ENCODE peak calls at places on chromosomes 5 and 9, in eight cellular contexts. U is H9; Y is tibial artery; V is A549; B is kidney epithelial cell; W is glutamatergic neuron; Z is CD8-positive, alpha-beta T cell; A is GM12865. D is an unnamed sample.
A peak's percentile ranks its signal among the peaks of the same experiment; 100 is the strongest.

GRCh38 chr9:133991211-133991921 is 758 bp downstream of the VAV2 start:
- DNase-seq in B (no peak), A (no peak), V (no peak), Z (no peak), W (no peak), Y (no peak), U (no peak), D (peak; percentile 23)

GRCh38 chr9:133048595-133048994 is 13.2 kb upstream of the CEL start:
- DNase-seq in A (peak; percentile 34), B (no peak), U (peak; percentile 52), Z (peak; percentile 26), Y (no peak), V (peak; percentile 35), W (peak; percentile 43), D (no peak)

GRCh38 chr5:42268630-42269029 is 154.6 kb upstream of the GHR start:
- DNase-seq in W (no peak), B (no peak), Z (no peak), Y (no peak), V (no peak), A (no peak), U (no peak), D (no peak)

GRCh38 chr5:74130141-74130897 is 504.3 kb downstream of the ARHGEF28 start:
- DNase-seq in U (no peak), Y (no peak), Z (no peak), B (no peak), V (no peak), W (no peak), A (no peak), D (no peak)

GRCh38 chr5:109917966-109918365 is 228.2 kb downstream of the MAN2A1 start:
- DNase-seq in W (no peak), Y (no peak), Z (no peak), B (no peak), A (no peak), V (no peak), U (no peak), D (no peak)

GRCh38 chr9:127140181-127140580 is 17.7 kb upstream of the ANGPTL2 start:
- DNase-seq in U (no peak), W (no peak), Y (no peak), A (no peak), B (no peak), V (no peak), Z (no peak), D (no peak)

GRCh38 chr9:82810902-82811301 is 252.0 kb downstream of the RASEF start:
- DNase-seq in V (peak; percentile 52), A (no peak), W (no peak), B (peak; percentile 82), U (peak; percentile 92), Y (no peak), Z (no peak), D (no peak)

GRCh38 chr9:19127881-19128719 is 808 bp upstream of the PLIN2 start:
- DNase-seq in Y (no peak), Z (peak; percentile 15), V (peak; percentile 29), W (peak; percentile 38), B (no peak), A (peak; percentile 66), U (peak; percentile 54), D (peak; percentile 19)

GRCh38 chr5:75438722-75439121 is 72.7 kb downstream of the CERT1 start:
- DNase-seq in W (no peak), A (no peak), V (no peak), Y (no peak), Z (no peak), U (no peak), B (no peak), D (no peak)

GRCh38 chr9:98345011-98345410 is 89.6 kb upstream of the TBC1D2 start:
- DNase-seq in V (no peak), W (no peak), U (no peak), Z (no peak), B (no peak), Y (no peak), A (no peak), D (no peak)

GRCh38 chr9:130675396-130675795 is 11.0 kb downstream of the PRDM12 start:
- DNase-seq in W (no peak), Y (no peak), A (no peak), V (no peak), B (no peak), U (no peak), Z (no peak), D (no peak)

GRCh38 chr9:106758911-106759310 is 104.1 kb upstream of the ZNF462 start:
- DNase-seq in V (no peak), B (no peak), U (no peak), A (peak; percentile 46), W (no peak), Y (no peak), Z (no peak), D (no peak)

GRCh38 chr5:131810510-131811249 is 13.9 kb upstream of the FNIP1 start:
- DNase-seq in Y (no peak), A (peak; percentile 53), B (no peak), U (no peak), Z (no peak), W (no peak), V (peak; percentile 11), D (peak; percentile 10)

GRCh38 chr5:83299353-83299752 is 172.2 kb upstream of the VCAN start:
- DNase-seq in A (no peak), V (no peak), Z (no peak), B (no peak), W (no peak), U (no peak), Y (no peak), D (no peak)

GRCh38 chr5:132180134-132180745 is 47.4 kb downstream of the P4HA2 start:
- DNase-seq in Y (no peak), B (peak; percentile 16), U (no peak), V (peak; percentile 54), W (no peak), A (peak; percentile 41), Z (no peak), D (peak; percentile 26)

GRCh38 chr9:124506433-124506832 is 766 bp downstream of the NR5A1 start:
- DNase-seq in W (no peak), Z (no peak), A (no peak), Y (no peak), V (no peak), B (no peak), U (no peak), D (no peak)

GRCh38 chr9:133485531-133486260 is 6.8 kb upstream of the SLC2A6 start:
- DNase-seq in W (peak; percentile 20), V (peak; percentile 37), Y (no peak), Z (no peak), B (no peak), A (peak; percentile 58), U (no peak), D (no peak)

GRCh38 chr5:158414780-158415179 is 555.8 kb upstream of the CLINT1 start:
- DNase-seq in V (peak; percentile 16), U (no peak), Z (no peak), B (peak; percentile 77), W (no peak), A (no peak), Y (no peak), D (no peak)

GRCh38 chr5:10111575-10111974 is 138.1 kb downstream of the ATPSCKMT start:
- DNase-seq in U (peak; percentile 77), Y (no peak), W (peak; percentile 46), A (no peak), Z (no peak), V (peak; percentile 35), B (no peak), D (peak; percentile 47)

GRCh38 chr9:22357016-22357415 is 89.6 kb upstream of the DMRTA1 start:
- DNase-seq in Y (no peak), W (no peak), A (no peak), B (no peak), V (no peak), Z (no peak), U (no peak), D (no peak)

GRCh38 chr9:87085073-87085472 is 137.8 kb upstream of the GAS1 start:
- DNase-seq in Y (no peak), B (no peak), V (no peak), U (no peak), A (no peak), Z (no peak), W (no peak), D (no peak)

GRCh38 chr9:91533382-91533781 is 109.8 kb upstream of the NFIL3 start:
- DNase-seq in A (no peak), W (no peak), U (no peak), Y (no peak), V (no peak), B (no peak), Z (no peak), D (no peak)

GRCh38 chr9:76136986-76137385 is 246.5 kb downstream of the PCSK5 start:
- DNase-seq in B (peak; percentile 31), Z (no peak), A (peak; percentile 11), U (no peak), W (no peak), V (peak; percentile 31), Y (no peak), D (no peak)

GRCh38 chr5:142206801-142207200 is 98.2 kb downstream of the NDFIP1 start:
- DNase-seq in V (peak; percentile 36), Y (no peak), W (no peak), A (no peak), B (no peak), Z (no peak), U (no peak), D (no peak)
- TF ChIP-seq CTCF in V (peak; percentile 13), Y (no peak), W (no peak), A (no peak), B (peak; percentile 22), Z (no peak), U (peak; percentile 24), D (no peak)

DNA sequence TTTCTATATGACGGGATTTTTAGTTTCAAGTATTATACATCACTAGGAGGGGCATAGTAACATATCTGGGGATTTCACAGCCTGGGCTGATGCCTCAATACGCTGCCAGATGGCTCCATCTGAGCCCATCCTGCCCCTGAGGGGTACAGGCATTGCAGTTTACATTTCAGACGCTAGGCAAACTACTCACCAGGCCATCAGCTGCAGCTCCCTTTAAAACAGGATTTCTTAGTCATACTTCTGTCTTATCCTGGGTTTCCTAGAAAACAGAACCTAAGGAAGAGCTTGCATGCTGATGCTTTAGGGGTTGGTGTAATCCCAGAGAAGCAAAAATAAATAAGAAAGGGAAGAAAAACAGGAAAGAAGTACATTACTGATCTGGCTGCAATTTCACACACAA is 372.8 kb upstream of the PIK3R1 start:
- DNase-seq in Z (no peak), V (peak; percentile 5), B (no peak), Y (no peak), W (peak; percentile 87), A (no peak), U (peak; percentile 55), D (no peak)
- TF ChIP-seq CTCF in Z (no peak), V (no peak), B (no peak), Y (no peak), W (peak; percentile 77), A (peak; percentile 4), U (peak; percentile 61), D (no peak)

GRCh38 chr5:77844408-77845272 is 68.5 kb upstream of the TBCA start:
- DNase-seq in B (no peak), V (no peak), W (peak; percentile 28), A (no peak), Z (no peak), U (no peak), Y (no peak), D (peak; percentile 15)
- TF ChIP-seq CTCF in B (peak; percentile 20), V (no peak), W (no peak), A (no peak), Z (no peak), U (no peak), Y (no peak), D (no peak)

DNA sequence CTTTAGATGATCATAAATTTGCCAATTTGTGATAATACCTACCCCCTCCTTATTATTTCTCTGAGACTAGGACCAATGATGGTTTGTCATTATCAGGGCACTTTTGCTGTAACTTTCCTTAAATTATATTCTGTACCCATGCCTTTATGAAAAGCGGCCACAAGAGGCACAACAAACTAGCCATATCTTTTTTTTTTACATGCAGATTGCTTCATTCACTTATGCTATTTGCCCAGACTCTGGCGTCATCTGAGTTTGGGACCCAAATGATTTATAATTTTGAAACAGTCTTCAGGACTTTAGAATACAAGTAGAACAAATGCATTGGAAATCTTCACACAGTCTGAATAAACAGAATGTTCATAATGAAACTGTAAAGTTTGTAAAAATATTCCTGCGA is 408.1 kb downstream of the MAT2B start:
- DNase-seq in B (no peak), Y (no peak), A (peak; percentile 20), V (peak; percentile 3), U (no peak), Z (no peak), W (no peak), D (no peak)
- TF ChIP-seq CTCF in B (no peak), Y (no peak), A (no peak), V (no peak), U (peak; percentile 23), Z (no peak), W (no peak), D (no peak)

D was measured in endothelial cell.